ENCODE peak calls at places on chromosomes 3 and 15, in nine cellular contexts. W, N, E, H, B, D, L, X and J are unnamed samples.

GRCh38 chr15:78810377-78811123 is 714 bp downstream of the ADAMTS7 start:
- DNase-seq in W (no peak), N (peak; percentile 48), E (peak; percentile 67), H (no peak), B (peak; percentile 20), D (peak; percentile 36), L (no peak), X (no peak), J (no peak)

GRCh38 chr3:161914703-161915102 is 418.1 kb downstream of the OTOL1 start:
- DNase-seq in W (peak; percentile 73), N (peak; percentile 70), E (no peak), H (no peak), B (peak; percentile 1), D (no peak), L (no peak), X (peak; percentile 10), J (no peak)

GRCh38 chr15:70241031-70241430 is 143.3 kb upstream of the TLE3 start:
- DNase-seq in W (no peak), N (no peak), E (no peak), H (no peak), B (no peak), D (no peak), L (no peak), X (no peak), J (no peak)

GRCh38 chr3:21274000-21274671 is 476.9 kb downstream of the ZNF385D start:
- DNase-seq in W (no peak), N (peak; percentile 0), E (no peak), H (no peak), B (no peak), D (no peak), L (no peak), X (no peak), J (no peak)

GRCh38 chr3:139982404-139982803 is 47.4 kb downstream of the CLSTN2 start:
- DNase-seq in W (peak; percentile 11), N (peak; percentile 0), E (no peak), H (no peak), B (no peak), D (no peak), L (no peak), X (no peak), J (no peak)

GRCh38 chr15:30865257-30865656 is 38.5 kb upstream of the FAN1 start:
- DNase-seq in W (no peak), N (no peak), E (no peak), H (no peak), B (no peak), D (no peak), L (no peak), X (no peak), J (no peak)

GRCh38 chr3:49454457-49454856 is 15.6 kb upstream of the DAG1 start:
- DNase-seq in W (no peak), N (peak; percentile 24), E (no peak), H (no peak), B (no peak), D (no peak), L (no peak), X (peak; percentile 41), J (no peak)

GRCh38 chr3:112459750-112460149 is 39.5 kb downstream of the BTLA start:
- DNase-seq in W (no peak), N (no peak), E (no peak), H (no peak), B (no peak), D (no peak), L (no peak), X (peak; percentile 89), J (no peak)

GRCh38 chr3:42708611-42709151 is 6.1 kb upstream of the HHATL start:
- DNase-seq in W (no peak), N (no peak), E (no peak), H (no peak), B (no peak), D (peak; percentile 11), L (peak; percentile 9), X (no peak), J (no peak)

GRCh38 chr3:52770581-52771333 is at the start of gene NEK4:
- DNase-seq in W (peak; percentile 20), N (peak; percentile 88), E (peak; percentile 93), H (peak; percentile 78), B (peak; percentile 66), D (peak; percentile 80), L (peak; percentile 72), X (peak; percentile 96), J (peak; percentile 82)

GRCh38 chr3:47404955-47405790 is 24.4 kb downstream of the PTPN23 start:
- DNase-seq in W (no peak), N (no peak), E (no peak), H (no peak), B (no peak), D (no peak), L (no peak), X (no peak), J (no peak)

GRCh38 chr3:77602722-77603121 is 562.8 kb downstream of the ROBO2 start:
- DNase-seq in W (no peak), N (no peak), E (no peak), H (no peak), B (no peak), D (no peak), L (no peak), X (no peak), J (no peak)

GRCh38 chr3:31077021-31077601 is 182.7 kb upstream of the GADL1 start:
- DNase-seq in W (no peak), N (peak; percentile 98), E (no peak), H (no peak), B (no peak), D (no peak), L (no peak), X (peak; percentile 7), J (no peak)

GRCh38 chr3:85255954-85256353 is 297.2 kb downstream of the CADM2 start:
- DNase-seq in W (no peak), N (no peak), E (no peak), H (no peak), B (no peak), D (no peak), L (no peak), X (no peak), J (no peak)

GRCh38 chr3:159821737-159822136 is 166.9 kb upstream of the IL12A start:
- DNase-seq in W (no peak), N (peak; percentile 28), E (no peak), H (no peak), B (no peak), D (no peak), L (no peak), X (no peak), J (no peak)

GRCh38 chr3:66808891-66809578 is 189.1 kb upstream of the KBTBD8 start:
- DNase-seq in W (peak; percentile 22), N (no peak), E (no peak), H (no peak), B (no peak), D (no peak), L (no peak), X (no peak), J (no peak)

GRCh38 chr15:84947947-84948830 is 33.5 kb upstream of the PDE8A start:
- DNase-seq in W (no peak), N (peak; percentile 97), E (no peak), H (no peak), B (no peak), D (no peak), L (no peak), X (no peak), J (no peak)

GRCh38 chr3:15953841-15954240 is 156.1 kb upstream of the ANKRD28 start:
- DNase-seq in W (no peak), N (peak; percentile 40), E (no peak), H (no peak), B (no peak), D (no peak), L (no peak), X (peak; percentile 10), J (no peak)

GRCh38 chr3:23668430-23668904 is 137.3 kb upstream of the UBE2E1 start:
- DNase-seq in W (no peak), N (peak; percentile 92), E (no peak), H (no peak), B (no peak), D (no peak), L (no peak), X (peak; percentile 48), J (no peak)

GRCh38 chr3:37114251-37115145 is 59.9 kb downstream of the LRRFIP2 start:
- DNase-seq in W (no peak), N (peak; percentile 90), E (no peak), H (no peak), B (no peak), D (no peak), L (no peak), X (no peak), J (no peak)

GRCh38 chr15:25797035-25797434 is 66.1 kb downstream of the ATP10A start:
- DNase-seq in W (no peak), N (no peak), E (no peak), H (no peak), B (no peak), D (no peak), L (no peak), X (no peak), J (no peak)

GRCh38 chr3:113552851-113553250 is 20.5 kb downstream of the SIDT1 start:
- DNase-seq in W (no peak), N (peak; percentile 23), E (no peak), H (no peak), B (no peak), D (no peak), L (no peak), X (peak; percentile 44), J (peak; percentile 8)

GRCh38 chr15:76961277-76962010 is 29.9 kb downstream of the RCN2 start:
- DNase-seq in W (no peak), N (no peak), E (no peak), H (no peak), B (no peak), D (no peak), L (no peak), X (no peak), J (no peak)

GRCh38 chr3:130470132-130470531 is 46.8 kb upstream of the COL6A6 start:
- DNase-seq in W (no peak), N (no peak), E (no peak), H (no peak), B (no peak), D (no peak), L (no peak), X (no peak), J (no peak)

GRCh38 chr3:129888739-129889138 is 4.8 kb downstream of the TMCC1 start:
- DNase-seq in W (no peak), N (peak; percentile 95), E (no peak), H (no peak), B (no peak), D (no peak), L (no peak), X (no peak), J (no peak)

GRCh38 chr3:72336821-72337479 is 511.3 kb downstream of the SHQ1 start:
- DNase-seq in W (no peak), N (peak; percentile 54), E (no peak), H (no peak), B (peak; percentile 25), D (no peak), L (no peak), X (no peak), J (no peak)

GRCh38 chr3:65408531-65409181 is 630.1 kb downstream of the MAGI1 start:
- DNase-seq in W (no peak), N (no peak), E (no peak), H (no peak), B (no peak), D (no peak), L (no peak), X (no peak), J (no peak)

GRCh38 chr3:42668793-42669217 is 15.3 kb downstream of the ZBTB47 start:
- DNase-seq in W (no peak), N (no peak), E (no peak), H (no peak), B (no peak), D (no peak), L (no peak), X (no peak), J (no peak)

GRCh38 chr15:44092221-44092620 is 102.8 kb downstream of the FRMD5 start:
- DNase-seq in W (no peak), N (peak; percentile 21), E (no peak), H (no peak), B (no peak), D (no peak), L (no peak), X (no peak), J (no peak)